ENCODE peak calls at places on chromosomes 16 and 17, in seven cellular contexts. U is astrocyte of the spinal cord; D is CD4-positive, alpha-beta T cell; R is A549; V is CD8-positive, alpha-beta T cell; O is heart left ventricle; E is psoas muscle. K is an unnamed sample.

GRCh38 chr17:77665833-77666232 is 292.7 kb upstream of the TNRC6C start:
- DNase-seq in U (no peak), D (no peak), R (no peak), V (no peak), O (no peak), E (no peak), K (no peak)

GRCh38 chr17:2883544-2884203 is 87.4 kb downstream of the RAP1GAP2 start:
- DNase-seq in U (peak; percentile 17), D (no peak), R (peak; percentile 84), V (no peak), O (peak; percentile 66), E (no peak), K (no peak)

GRCh38 chr17:17689312-17689711 is 8.1 kb downstream of the RAI1 start:
- DNase-seq in U (no peak), D (no peak), R (no peak), V (no peak), O (no peak), E (no peak), K (no peak)

GRCh38 chr16:73126453-73126853 is 78.5 kb upstream of the ZFHX3 start:
- DNase-seq in U (peak; percentile 12), D (no peak), R (no peak), V (no peak), O (peak; percentile 59), E (peak; percentile 71), K (peak; percentile 40)

GRCh38 chr16:28538733-28539596 is at the start of gene NUPR1:
- DNase-seq in U (peak; percentile 91), D (no peak), R (peak; percentile 63), V (no peak), O (peak; percentile 95), E (peak; percentile 97), K (peak; percentile 98)

GRCh38 chr17:74351552-74352210 is 10.0 kb downstream of the BTBD17 start:
- DNase-seq in U (no peak), D (no peak), R (no peak), V (no peak), O (no peak), E (no peak), K (no peak)

GRCh38 chr17:82593590-82594087 is 54.6 kb downstream of the WDR45B start:
- DNase-seq in U (no peak), D (no peak), R (no peak), V (peak; percentile 15), O (peak; percentile 37), E (no peak), K (no peak)

GRCh38 chr17:58402047-58402446 is 15.3 kb downstream of the RNF43 start:
- DNase-seq in U (peak; percentile 47), D (no peak), R (no peak), V (no peak), O (no peak), E (no peak), K (no peak)

GRCh38 chr17:73430848-73431247 is 119.0 kb upstream of the CDC42EP4 start:
- DNase-seq in U (no peak), D (no peak), R (no peak), V (no peak), O (peak; percentile 50), E (no peak), K (no peak)

GRCh38 chr16:3004781-3005284 is 7.9 kb upstream of the CLDN9 start:
- DNase-seq in U (no peak), D (no peak), R (peak; percentile 36), V (no peak), O (no peak), E (no peak), K (no peak)

GRCh38 chr17:39927928-39928867 is 666 bp downstream of the LRRC3C start:
- DNase-seq in U (no peak), D (no peak), R (peak; percentile 42), V (no peak), O (peak; percentile 54), E (peak; percentile 74), K (no peak)

GRCh38 chr17:5532581-5532980 is 46.2 kb downstream of the MIS12 start:
- DNase-seq in U (no peak), D (no peak), R (no peak), V (no peak), O (no peak), E (no peak), K (no peak)

GRCh38 chr16:54647731-54648221 is 282.9 kb upstream of the IRX5 start:
- DNase-seq in U (no peak), D (no peak), R (no peak), V (no peak), O (no peak), E (no peak), K (no peak)

GRCh38 chr17:51258756-51259573 is 884 bp downstream of the MBTD1 start:
- DNase-seq in U (no peak), D (no peak), R (peak; percentile 34), V (peak; percentile 12), O (no peak), E (no peak), K (no peak)

GRCh38 chr17:1628856-1629646 is 417 bp upstream of the SLC43A2 start:
- DNase-seq in U (peak; percentile 96), D (peak; percentile 82), R (peak; percentile 100), V (peak; percentile 92), O (peak; percentile 94), E (peak; percentile 97), K (peak; percentile 81)

GRCh38 chr16:89881368-89881730 is 8.0 kb downstream of the TCF25 start:
- DNase-seq in U (no peak), D (no peak), R (no peak), V (no peak), O (no peak), E (no peak), K (no peak)

GRCh38 chr17:57038486-57038885 is 46.6 kb upstream of the AKAP1 start:
- DNase-seq in U (no peak), D (no peak), R (no peak), V (no peak), O (no peak), E (no peak), K (no peak)

GRCh38 chr17:61689610-61690180 is 98.7 kb upstream of the NACA2 start:
- DNase-seq in U (no peak), D (no peak), R (no peak), V (no peak), O (no peak), E (no peak), K (no peak)

GRCh38 chr17:36849871-36850348 is 87.4 kb upstream of the LHX1 start:
- DNase-seq in U (peak; percentile 44), D (no peak), R (peak; percentile 38), V (no peak), O (no peak), E (no peak), K (no peak)

GRCh38 chr16:53773150-53773846 is 69.3 kb downstream of the FTO start:
- DNase-seq in U (peak; percentile 84), D (no peak), R (peak; percentile 51), V (no peak), O (peak; percentile 35), E (no peak), K (no peak)

GRCh38 chr17:80365001-80365965 is 49.7 kb upstream of the ENDOV start:
- DNase-seq in U (no peak), D (no peak), R (no peak), V (no peak), O (peak; percentile 13), E (peak; percentile 16), K (no peak)

GRCh38 chr17:27502526-27503324 is 46.5 kb downstream of the KSR1 start:
- DNase-seq in U (peak; percentile 80), D (no peak), R (no peak), V (no peak), O (no peak), E (no peak), K (peak; percentile 91)

GRCh38 chr17:68868708-68869107 is 86.5 kb downstream of the ABCA8 start:
- DNase-seq in U (peak; percentile 45), D (no peak), R (no peak), V (no peak), O (no peak), E (no peak), K (no peak)

GRCh38 chr17:77320501-77321256 is 179.9 kb downstream of the SEC14L1 start:
- DNase-seq in U (no peak), D (no peak), R (no peak), V (no peak), O (no peak), E (peak; percentile 70), K (peak; percentile 29)

GRCh38 chr16:30858111-30858495 is 35.8 kb downstream of the BCL7C start:
- DNase-seq in U (no peak), D (no peak), R (no peak), V (no peak), O (no peak), E (no peak), K (no peak)

GRCh38 chr16:30858829-30859423 is 35.0 kb downstream of the BCL7C start:
- DNase-seq in U (no peak), D (no peak), R (no peak), V (no peak), O (no peak), E (no peak), K (no peak)

GRCh38 chr16:30850246-30850645 is 43.6 kb downstream of the BCL7C start:
- DNase-seq in U (no peak), D (no peak), R (no peak), V (no peak), O (no peak), E (no peak), K (no peak)

GRCh38 chr16:30853758-30854157 is 40.1 kb downstream of the BCL7C start:
- DNase-seq in U (no peak), D (no peak), R (no peak), V (no peak), O (no peak), E (no peak), K (no peak)
- TF ChIP-seq CTCF in U (no peak), D (no peak), R (no peak), V (no peak), O (no peak), E (no peak), K (no peak)

GRCh38 chr16:22120440-22120839 is 28.1 kb downstream of the VWA3A start:
- DNase-seq in U (no peak), D (no peak), R (no peak), V (no peak), O (no peak), E (no peak), K (no peak)

GRCh38 chr16:22117666-22118065 is 25.3 kb downstream of the VWA3A start:
- DNase-seq in U (no peak), D (no peak), R (no peak), V (no peak), O (no peak), E (no peak), K (no peak)

GRCh38 chr16:22116095-22116700 is 23.9 kb downstream of the VWA3A start:
- DNase-seq in U (no peak), D (no peak), R (no peak), V (no peak), O (no peak), E (no peak), K (no peak)
- TF ChIP-seq CTCF in U (no peak), D (no peak), R (no peak), V (peak; percentile 38), O (no peak), E (no peak), K (no peak)

DNA sequence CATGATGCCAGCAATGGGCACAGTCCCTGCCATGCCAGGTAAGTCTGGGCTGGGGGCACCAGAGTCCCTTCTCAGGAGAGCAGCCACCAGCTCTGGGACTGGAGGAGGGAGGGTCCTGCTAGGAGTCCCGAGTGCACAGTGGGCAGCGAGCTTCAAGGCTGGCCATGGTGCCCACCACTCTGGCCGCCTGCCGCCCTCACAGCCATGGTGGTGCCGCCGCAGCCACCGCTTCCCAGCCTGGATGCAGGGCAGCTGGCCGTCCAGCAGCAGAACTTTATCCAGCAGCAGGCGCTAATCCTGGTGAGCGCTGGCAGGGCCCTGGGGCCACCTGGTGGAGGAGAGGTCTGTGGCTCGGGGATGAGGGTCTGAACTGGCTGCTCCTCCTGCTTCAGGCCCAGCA is 17.9 kb upstream of the SMIM5 start:
- DNase-seq in U (no peak), D (no peak), R (no peak), V (no peak), O (no peak), E (no peak), K (no peak)
- TF ChIP-seq CTCF in U (no peak), D (no peak), R (peak; percentile 12), V (no peak), O (no peak), E (no peak), K (no peak)

GRCh38 chr16:19223235-19223847 is 55.3 kb downstream of the SYT17 start:
- DNase-seq in U (no peak), D (no peak), R (no peak), V (no peak), O (no peak), E (no peak), K (no peak)
- TF ChIP-seq CTCF in U (peak; percentile 65), D (no peak), R (peak; percentile 62), V (no peak), O (peak; percentile 13), E (peak; percentile 34), K (peak; percentile 31)

K was measured in AG09319.